ENCODE peak calls at places on chromosomes 2 and 18, in four cellular contexts. B, J, Y and I are unnamed samples.

GRCh38 chr18:61833387-61833786 is 59.4 kb downstream of the RNF152 start:
- DNase-seq in Y (no peak), J (no peak), B (peak; percentile 44), I (no peak)

GRCh38 chr2:1607971-1608688 is 136.2 kb downstream of the PXDN start:
- DNase-seq in J (no peak), Y (no peak), B (no peak), I (no peak)

GRCh38 chr2:120305296-120305695 is 40.6 kb upstream of the INHBB start:
- DNase-seq in B (peak; percentile 53), Y (peak; percentile 54), J (peak; percentile 76), I (no peak)

GRCh38 chr2:108074150-108074549 is 87.8 kb downstream of the SLC5A7 start:
- DNase-seq in Y (no peak), B (peak; percentile 22), J (no peak), I (no peak)

GRCh38 chr2:143558665-143559064 is 429.4 kb downstream of the ARHGAP15 start:
- DNase-seq in Y (no peak), B (no peak), J (no peak), I (no peak)

GRCh38 chr2:84115458-84115857 is 343.6 kb downstream of the SUCLG1 start:
- DNase-seq in Y (no peak), J (no peak), B (no peak), I (no peak)

GRCh38 chr2:33443272-33443829 is 33.1 kb upstream of the RASGRP3 start:
- DNase-seq in J (no peak), Y (no peak), B (no peak), I (no peak)

GRCh38 chr2:27133195-27133875 is 1.1 kb downstream of the PREB start:
- DNase-seq in B (peak; percentile 55), Y (no peak), J (no peak), I (no peak)

GRCh38 chr2:11159574-11160170 is 4.4 kb downstream of the SLC66A3 start:
- DNase-seq in B (no peak), Y (no peak), J (no peak), I (no peak)

GRCh38 chr2:160984426-160985077 is 175.7 kb upstream of the TANK start:
- DNase-seq in J (no peak), B (no peak), Y (no peak), I (peak; percentile 34)

GRCh38 chr2:224870341-224870740 is 154.2 kb upstream of the CCDC195 start:
- DNase-seq in Y (no peak), J (no peak), B (no peak), I (no peak)

GRCh38 chr2:130824492-130825061 is 12.1 kb upstream of the ARHGEF4 start:
- DNase-seq in Y (no peak), J (no peak), B (no peak), I (no peak)

GRCh38 chr2:109275120-109276040 is 146.4 kb downstream of the SH3RF3 start:
- DNase-seq in J (no peak), B (no peak), Y (no peak), I (no peak)

GRCh38 chr2:193690572-193690971 is 1495.8 kb upstream of the TMEFF2 start:
- DNase-seq in Y (no peak), J (no peak), B (no peak), I (no peak)

GRCh38 chr2:144348846-144349245 is 171.1 kb downstream of the ZEB2 start:
- DNase-seq in B (no peak), J (no peak), Y (no peak), I (no peak)

GRCh38 chr18:46013484-46014189 is 46.5 kb upstream of the EPG5 start:
- DNase-seq in Y (no peak), J (no peak), B (no peak), I (peak; percentile 77)

GRCh38 chr2:45765007-45765767 is 113.7 kb downstream of the PRKCE start:
- DNase-seq in Y (no peak), J (no peak), B (no peak), I (no peak)

GRCh38 chr2:163646659-163647058 is 89.1 kb downstream of the FIGN start:
- DNase-seq in B (no peak), J (no peak), Y (no peak), I (no peak)

GRCh38 chr2:149562304-149562703 is 25.3 kb downstream of the MMADHC start:
- DNase-seq in J (peak; percentile 47), B (peak; percentile 3), Y (no peak), I (no peak)

GRCh38 chr2:150126839-150127238 is 360.6 kb downstream of the RND3 start:
- DNase-seq in B (no peak), Y (no peak), J (no peak), I (no peak)

GRCh38 chr18:32763306-32763705 is 9.5 kb downstream of the KLHL14 start:
- DNase-seq in B (no peak), Y (no peak), J (no peak), I (no peak)

GRCh38 chr2:190869721-190870120 is 10.9 kb upstream of the GLS start:
- DNase-seq in B (no peak), J (no peak), Y (no peak), I (peak; percentile 21)

GRCh38 chr2:96957299-96957698 is 29.1 kb downstream of the FAM178B start:
- DNase-seq in J (no peak), Y (no peak), B (no peak), I (no peak)

GRCh38 chr2:98908909-98909308 is 27.1 kb downstream of the CRACDL start:
- DNase-seq in J (no peak), Y (no peak), B (no peak), I (peak; percentile 97)

DNA sequence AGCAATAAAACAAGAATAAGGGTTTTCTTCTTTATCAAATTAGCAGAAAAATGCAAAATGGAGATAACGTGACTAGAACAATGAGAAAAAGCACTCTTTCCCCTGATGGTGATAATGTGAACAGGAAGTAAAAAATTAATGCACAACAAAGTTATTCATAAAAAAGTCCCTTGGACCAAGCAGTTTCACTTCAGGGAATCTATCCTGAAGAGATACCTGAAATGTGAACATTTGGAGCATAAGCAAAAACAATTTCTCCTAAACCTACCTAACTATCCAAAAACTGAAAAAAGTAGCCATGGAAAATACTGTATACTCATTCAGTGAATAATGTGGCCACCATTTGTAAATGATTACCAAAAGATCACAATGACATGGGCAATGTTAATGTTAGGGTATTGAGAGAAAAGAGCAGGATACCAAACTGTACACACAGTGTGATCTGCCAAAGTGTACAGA is 48.7 kb downstream of the TRIP12 start:
- DNase-seq in J (no peak), Y (no peak), B (no peak), I (no peak)
- H3K9ac ChIP-seq in J (no peak overlapping the region), Y (no peak overlapping the region), B (no peak overlapping the region), I (no peak overlapping the region)

DNA sequence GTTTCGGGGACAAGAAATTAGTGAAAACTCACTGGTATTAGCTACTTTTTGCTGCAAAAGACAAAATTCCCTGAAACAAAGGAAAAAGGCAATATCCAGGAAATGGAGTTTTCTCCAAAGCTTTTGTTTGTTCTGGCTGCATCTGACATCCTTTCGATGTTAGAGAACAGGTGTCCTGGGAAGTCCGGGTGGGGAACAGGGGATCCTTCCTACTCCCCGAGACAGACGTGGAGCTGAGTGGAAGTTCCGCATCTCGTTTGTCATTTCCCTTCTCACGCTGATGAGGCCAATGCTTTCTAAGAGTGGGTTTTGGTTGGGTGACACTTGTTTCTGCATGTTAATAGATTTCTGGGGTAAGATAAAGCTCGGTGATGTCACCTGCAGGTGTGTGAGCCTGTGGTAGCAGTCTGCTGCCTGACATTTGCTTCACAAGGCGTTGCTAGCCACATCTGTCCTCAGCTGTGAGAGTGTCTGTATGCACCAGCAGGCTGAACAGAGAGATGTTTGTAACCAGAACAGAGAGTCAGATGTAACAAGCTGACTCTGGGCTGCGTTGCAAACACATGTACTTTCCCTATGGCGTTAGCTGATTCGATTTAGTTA is 125.9 kb downstream of the ACOXL start:
- DNase-seq in B (no peak), Y (no peak), J (no peak), I (peak; percentile 74)
- H3K4me2 ChIP-seq in B (no peak overlapping the region), Y (no peak overlapping the region), J (no peak overlapping the region), I (peak overlapping the region; percentile 71)

GRCh38 chr2:219284501-219285347 is 5.6 kb downstream of the DNAJB2 start:
- DNase-seq in J (no peak), B (no peak), Y (no peak), I (no peak)
- H3K4me3 ChIP-seq in J (no peak overlapping the region), B (no peak overlapping the region), Y (no peak overlapping the region), I (no peak overlapping the region)

DNA sequence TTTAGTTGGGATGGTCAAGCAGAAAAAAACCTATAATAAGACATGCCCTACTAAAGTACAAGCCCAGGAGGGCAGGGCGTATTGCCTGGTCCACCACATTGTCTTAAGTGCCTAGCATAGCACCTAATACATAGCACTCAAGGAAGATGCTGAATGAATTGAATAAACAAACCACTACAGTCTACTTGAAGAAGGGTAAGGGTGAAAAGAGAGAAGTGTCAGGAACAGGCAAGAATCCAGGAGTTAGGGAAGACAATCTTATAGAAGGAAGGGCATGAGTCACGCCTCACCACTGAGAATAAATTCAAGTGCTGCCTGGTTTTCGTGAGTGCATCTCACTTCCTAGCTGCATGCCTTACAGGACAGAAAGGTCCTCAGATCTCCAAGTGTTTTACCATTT is 13.9 kb downstream of the SLC19A3 start:
- DNase-seq in J (no peak), Y (no peak), B (no peak), I (no peak)
- H3K9ac ChIP-seq in J (no peak overlapping the region), Y (no peak overlapping the region), B (no peak overlapping the region), I (no peak overlapping the region)

GRCh38 chr2:24707141-24707540 is 86.0 kb downstream of the PTRHD1 start:
- DNase-seq in B (no peak), Y (no peak), J (no peak), I (no peak)

GRCh38 chr2:24710806-24711205 is 82.4 kb downstream of the PTRHD1 start:
- DNase-seq in B (no peak), J (no peak), Y (no peak), I (no peak)

GRCh38 chr2:24708537-24709152 is 84.5 kb downstream of the PTRHD1 start:
- DNase-seq in J (no peak), B (no peak), Y (no peak), I (no peak)

GRCh38 chr2:24717263-24717951 is 75.8 kb downstream of the PTRHD1 start:
- DNase-seq in B (no peak), J (peak; percentile 20), Y (no peak), I (no peak)

GRCh38 chr2:24711881-24712280 is 81.3 kb downstream of the PTRHD1 start:
- DNase-seq in B (no peak), Y (no peak), J (no peak), I (no peak)
- H3K4me2 ChIP-seq in B (peak overlapping the region; percentile 30), Y (no peak overlapping the region), J (no peak overlapping the region), I (no peak overlapping the region)

DNA sequence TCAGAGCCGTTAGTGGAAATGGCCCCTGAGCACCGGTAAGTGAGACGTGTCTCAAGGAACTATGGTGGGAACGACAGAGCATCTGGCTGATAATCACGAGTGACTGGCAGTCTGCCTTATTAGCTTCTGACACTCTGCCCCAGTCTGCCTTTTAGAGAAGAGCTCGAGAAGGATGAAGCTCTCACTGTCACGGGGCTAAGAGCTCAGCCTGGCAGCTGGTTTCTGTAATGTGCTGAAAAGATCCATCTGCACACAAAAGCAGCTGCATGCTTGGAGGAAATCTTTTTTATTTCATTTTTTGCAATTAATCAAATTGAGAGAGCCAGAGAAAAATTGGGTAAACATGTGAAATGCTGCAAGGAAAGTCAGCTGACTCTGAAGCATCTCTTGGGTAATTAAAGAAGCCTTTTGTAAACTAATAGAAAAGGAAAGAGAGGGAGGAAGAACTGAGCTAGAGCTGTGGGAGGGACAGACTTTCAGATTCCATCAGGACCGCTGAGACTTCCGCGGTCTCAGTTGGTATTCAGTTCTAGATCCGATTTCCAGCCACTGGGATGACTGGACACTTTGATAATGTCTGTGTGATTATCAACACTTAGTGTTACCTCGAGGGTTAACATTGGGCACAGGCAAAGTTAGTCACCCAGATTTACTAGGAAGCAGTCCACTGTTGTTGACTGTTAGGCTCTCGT is 24.4 kb downstream of the MBP start:
- DNase-seq in Y (no peak), B (no peak), J (no peak), I (peak; percentile 66)
- H3K4me3 ChIP-seq in Y (no peak overlapping the region), B (no peak overlapping the region), J (no peak overlapping the region), I (peak overlapping the region; percentile 14)

GRCh38 chr2:127381762-127382161 is 6.0 kb downstream of the MAP3K2 start:
- DNase-seq in J (no peak), Y (no peak), B (no peak), I (no peak)
- H3K9ac ChIP-seq in J (no peak overlapping the region), Y (no peak overlapping the region), B (no peak overlapping the region), I (no peak overlapping the region)